ENCODE peak calls at places on chromosomes 12 and 14, in seven cellular contexts. One of them, this sample, is unnamed.

GRCh38 chr12:68367903-68368302 is 35.7 kb upstream of the MDM1 start:
- DNase-seq in stimulated activated naive B cell treated with anti-CD40 and anti-IgM and Interleukin-4, amounts not matched to agents 10 μg/mL and 1 μg/mL and 100 μg/mL, for 72 hours: no peak
- DNase-seq in NCI-H82: peak; percentile 71
- DNase-seq in H7: no peak
- DNase-seq in HCEC 1CT: no peak
- DNase-seq in nucleus accumbens: no peak
- DNase-seq in stimulated activated effector memory CD8-positive, alpha-beta T cell treated with anti-CD3 and anti-CD28 coated beads, Interleukin-12 subunit alpha, Interleukin-12 subunit beta, amount 100 ng/mL, for 72 hours: no peak
- DNase-seq in this sample: no peak

GRCh38 chr12:44930972-44931600 is 55.0 kb upstream of the NELL2 start:
- DNase-seq in NCI-H82: peak; percentile 93
- DNase-seq in H7: peak; percentile 30
- DNase-seq in stimulated activated naive B cell treated with anti-CD40 and anti-IgM and Interleukin-4, amounts not matched to agents 10 μg/mL and 1 μg/mL and 100 μg/mL, for 72 hours: no peak
- DNase-seq in nucleus accumbens: no peak
- DNase-seq in stimulated activated effector memory CD8-positive, alpha-beta T cell treated with anti-CD3 and anti-CD28 coated beads, Interleukin-12 subunit alpha, Interleukin-12 subunit beta, amount 100 ng/mL, for 72 hours: no peak
- DNase-seq in HCEC 1CT: peak; percentile 73
- DNase-seq in this sample: peak; percentile 14

GRCh38 chr12:26691234-26691970 is 141.6 kb downstream of the ITPR2 start:
- DNase-seq in stimulated activated naive B cell treated with anti-CD40 and anti-IgM and Interleukin-4, amounts not matched to agents 10 μg/mL and 1 μg/mL and 100 μg/mL, for 72 hours: no peak
- DNase-seq in HCEC 1CT: peak; percentile 95
- DNase-seq in H7: no peak
- DNase-seq in nucleus accumbens: peak; percentile 60
- DNase-seq in stimulated activated effector memory CD8-positive, alpha-beta T cell treated with anti-CD3 and anti-CD28 coated beads, Interleukin-12 subunit alpha, Interleukin-12 subunit beta, amount 100 ng/mL, for 72 hours: no peak
- DNase-seq in NCI-H82: no peak
- DNase-seq in this sample: peak; percentile 50

GRCh38 chr14:91190853-91191252 is 53.7 kb downstream of the GPR68 start:
- DNase-seq in stimulated activated naive B cell treated with anti-CD40 and anti-IgM and Interleukin-4, amounts not matched to agents 10 μg/mL and 1 μg/mL and 100 μg/mL, for 72 hours: no peak
- DNase-seq in NCI-H82: no peak
- DNase-seq in nucleus accumbens: no peak
- DNase-seq in HCEC 1CT: no peak
- DNase-seq in stimulated activated effector memory CD8-positive, alpha-beta T cell treated with anti-CD3 and anti-CD28 coated beads, Interleukin-12 subunit alpha, Interleukin-12 subunit beta, amount 100 ng/mL, for 72 hours: no peak
- DNase-seq in H7: no peak
- DNase-seq in this sample: no peak

GRCh38 chr14:89443002-89443660 is 26.1 kb upstream of the FOXN3 start:
- DNase-seq in HCEC 1CT: peak; percentile 38
- DNase-seq in NCI-H82: no peak
- DNase-seq in stimulated activated naive B cell treated with anti-CD40 and anti-IgM and Interleukin-4, amounts not matched to agents 10 μg/mL and 1 μg/mL and 100 μg/mL, for 72 hours: no peak
- DNase-seq in stimulated activated effector memory CD8-positive, alpha-beta T cell treated with anti-CD3 and anti-CD28 coated beads, Interleukin-12 subunit alpha, Interleukin-12 subunit beta, amount 100 ng/mL, for 72 hours: no peak
- DNase-seq in H7: no peak
- DNase-seq in nucleus accumbens: no peak
- DNase-seq in this sample: no peak

GRCh38 chr14:53840444-53840843 is 116.2 kb downstream of the BMP4 start:
- DNase-seq in H7: no peak
- DNase-seq in nucleus accumbens: no peak
- DNase-seq in stimulated activated naive B cell treated with anti-CD40 and anti-IgM and Interleukin-4, amounts not matched to agents 10 μg/mL and 1 μg/mL and 100 μg/mL, for 72 hours: no peak
- DNase-seq in HCEC 1CT: peak; percentile 3
- DNase-seq in NCI-H82: no peak
- DNase-seq in stimulated activated effector memory CD8-positive, alpha-beta T cell treated with anti-CD3 and anti-CD28 coated beads, Interleukin-12 subunit alpha, Interleukin-12 subunit beta, amount 100 ng/mL, for 72 hours: no peak
- DNase-seq in this sample: no peak

GRCh38 chr12:22229652-22230279 is 104.7 kb downstream of the ST8SIA1 start:
- DNase-seq in stimulated activated effector memory CD8-positive, alpha-beta T cell treated with anti-CD3 and anti-CD28 coated beads, Interleukin-12 subunit alpha, Interleukin-12 subunit beta, amount 100 ng/mL, for 72 hours: no peak
- DNase-seq in nucleus accumbens: no peak
- DNase-seq in H7: no peak
- DNase-seq in HCEC 1CT: peak; percentile 29
- DNase-seq in NCI-H82: no peak
- DNase-seq in stimulated activated naive B cell treated with anti-CD40 and anti-IgM and Interleukin-4, amounts not matched to agents 10 μg/mL and 1 μg/mL and 100 μg/mL, for 72 hours: no peak
- DNase-seq in this sample: peak; percentile 60

GRCh38 chr12:50127546-50127945 is 15.5 kb downstream of the COX14 start:
- DNase-seq in stimulated activated effector memory CD8-positive, alpha-beta T cell treated with anti-CD3 and anti-CD28 coated beads, Interleukin-12 subunit alpha, Interleukin-12 subunit beta, amount 100 ng/mL, for 72 hours: no peak
- DNase-seq in stimulated activated naive B cell treated with anti-CD40 and anti-IgM and Interleukin-4, amounts not matched to agents 10 μg/mL and 1 μg/mL and 100 μg/mL, for 72 hours: no peak
- DNase-seq in H7: no peak
- DNase-seq in nucleus accumbens: no peak
- DNase-seq in NCI-H82: peak; percentile 25
- DNase-seq in HCEC 1CT: no peak
- DNase-seq in this sample: no peak

This sample was measured in AG09319.